ENCODE peak calls at places on chromosomes 6 and 20, in four cellular contexts. T is A549, K is K562, L is GM12878. G is an unnamed sample.

GRCh38 chr20:24653306-24653705 is 183.9 kb downstream of the SYNDIG1 start:
- DNase-seq in L (no peak), T (peak), K (no peak), G (no peak)

GRCh38 chr20:41617059-41617921 is 887 bp downstream of the CHD6 start:
- DNase-seq in K (peak), T (peak), L (no peak), G (peak)

GRCh38 chr6:138194221-138194620 is 24.1 kb downstream of the PBOV1 start:
- DNase-seq in K (no peak), L (no peak), T (no peak), G (no peak)

GRCh38 chr6:16136536-16137450 is 7.9 kb downstream of the MYLIP start:
- DNase-seq in L (no peak), K (no peak), T (peak), G (no peak)

GRCh38 chr6:2755456-2755855 is 4.7 kb upstream of the MYLK4 start:
- DNase-seq in K (no peak), T (no peak), L (no peak), G (no peak)

GRCh38 chr20:38083338-38084048 is 49.9 kb downstream of the RPRD1B start:
- DNase-seq in L (no peak), T (no peak), K (peak), G (no peak)

GRCh38 chr6:109853426-109853825 is 124.7 kb upstream of the GPR6 start:
- DNase-seq in T (no peak), K (no peak), L (no peak), G (no peak)

GRCh38 chr20:24475356-24475755 is 5.9 kb downstream of the SYNDIG1 start:
- DNase-seq in L (no peak), T (no peak), K (no peak), G (no peak)

GRCh38 chr20:32052792-32053362 is 835 bp downstream of the HCK start:
- DNase-seq in L (no peak), T (no peak), K (no peak), G (no peak)
- TF ChIP-seq CHD4 in L (no peak), T (no peak), K (no peak), G (no peak)

GRCh38 chr6:157025459-157025858 is 248.3 kb downstream of the ARID1B start:
- DNase-seq in T (no peak), L (no peak), K (no peak), G (peak)
- TF ChIP-seq CHD4 in T (no peak), L (no peak), K (no peak), G (no peak)

DNA sequence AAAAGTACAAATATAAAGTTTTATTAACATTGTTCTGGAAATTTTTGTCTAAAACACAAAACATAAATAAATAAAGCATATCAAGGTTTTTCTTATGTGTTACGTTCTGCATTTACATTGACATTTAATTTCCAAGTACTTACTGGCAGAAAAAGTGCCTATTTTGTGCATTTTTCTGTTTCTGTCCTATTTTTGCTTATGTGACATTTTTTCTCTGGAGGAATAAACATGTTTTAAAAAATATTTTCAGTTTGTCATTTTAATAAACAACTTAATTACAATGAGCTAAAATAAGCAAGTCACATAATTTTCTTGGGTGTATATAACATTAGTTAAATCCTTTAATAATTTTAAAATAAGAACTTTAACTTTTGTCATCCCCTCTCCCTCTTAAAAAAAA is 94.4 kb upstream of the HS3ST5 start:
- DNase-seq in K (no peak), T (no peak), L (no peak), G (no peak)
- TF ChIP-seq CHD4 in K (no peak), T (no peak), L (no peak), G (no peak)

DNA sequence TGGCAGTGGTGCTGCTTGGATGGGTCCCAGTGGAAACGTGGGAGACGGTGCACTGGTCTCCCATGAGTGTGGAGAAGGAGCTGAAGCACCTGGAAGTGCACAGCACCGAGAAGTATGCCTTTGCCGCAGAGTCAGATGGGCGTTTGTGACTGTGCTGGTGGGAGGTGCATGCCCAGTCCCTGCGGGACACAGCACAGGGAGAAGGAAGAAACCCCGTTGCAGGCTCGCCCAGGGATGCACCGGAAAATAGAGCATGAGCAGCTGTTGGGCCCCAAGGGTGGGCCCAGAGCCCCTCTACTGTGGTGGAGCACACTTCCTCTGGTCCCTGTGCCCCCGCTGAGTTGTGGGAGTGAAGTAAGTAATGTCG is 19.3 kb upstream of the RGS17 start:
- DNase-seq in K (no peak), L (no peak), T (no peak), G (no peak)
- TF ChIP-seq CHD4 in K (no peak), L (no peak), T (no peak), G (no peak)

G was measured in HepG2.